ENCODE peak calls at places on chromosomes 16 and 17, in seven cellular contexts. C is heart right ventricle, M is transverse colon, S is lung, A is WTC11, J is AG04450, O is MM.1S. N is an unnamed sample.

GRCh38 chr16:88761143-88761534 is 23.9 kb downstream of the PIEZO1 start:
- DNase-seq in C (no peak), J (no peak), S (no peak), A (no peak), O (no peak), M (no peak), N (no peak)

GRCh38 chr17:9470171-9470570 is 105.4 kb downstream of the STX8 start:
- DNase-seq in C (no peak), S (no peak), M (no peak), A (no peak), J (no peak), O (peak; percentile 26), N (peak; percentile 40)

GRCh38 chr16:89038811-89039735 is 54.6 kb upstream of the ACSF3 start:
- DNase-seq in S (no peak), M (no peak), A (no peak), O (no peak), C (peak; percentile 7), J (no peak), N (no peak)

GRCh38 chr17:13228225-13228624 is 210.4 kb upstream of the ELAC2 start:
- DNase-seq in J (no peak), S (no peak), M (no peak), O (no peak), C (no peak), A (no peak), N (no peak)

GRCh38 chr17:59779521-59779920 is 72.1 kb downstream of the VMP1 start:
- DNase-seq in S (no peak), C (no peak), J (no peak), O (no peak), A (no peak), M (no peak), N (no peak)

GRCh38 chr17:19546289-19547065 is 12.8 kb downstream of the SLC47A1 start:
- DNase-seq in J (no peak), C (peak; percentile 33), A (peak; percentile 23), M (peak; percentile 55), O (peak; percentile 37), S (peak; percentile 37), N (no peak)

GRCh38 chr17:60604686-60605334 is 4.8 kb downstream of the PPM1D start:
- DNase-seq in J (no peak), S (no peak), M (no peak), O (no peak), A (no peak), C (no peak), N (no peak)

GRCh38 chr17:67434061-67434525 is 57.0 kb downstream of the PITPNC1 start:
- DNase-seq in S (peak; percentile 36), A (no peak), C (peak; percentile 31), J (no peak), O (no peak), M (peak; percentile 33), N (peak; percentile 43)

GRCh38 chr17:30095507-30096244 is 20.9 kb upstream of the NSRP1 start:
- DNase-seq in S (no peak), A (no peak), M (no peak), C (no peak), J (peak; percentile 61), O (peak; percentile 43), N (no peak)

GRCh38 chr16:35255816-35256215 is 1796.4 kb downstream of the TP53TG3F start:
- DNase-seq in O (no peak), M (no peak), A (no peak), S (no peak), J (no peak), C (no peak), N (no peak)

GRCh38 chr16:3035972-3036725 is 595 bp downstream of the BICDL2 start:
- DNase-seq in J (no peak), S (no peak), M (peak; percentile 72), C (no peak), O (no peak), A (peak; percentile 42), N (no peak)

GRCh38 chr17:2050246-2050866 is 4.5 kb upstream of the HIC1 start:
- DNase-seq in S (no peak), M (peak; percentile 68), J (no peak), A (peak; percentile 68), C (peak; percentile 72), O (peak; percentile 64), N (peak; percentile 80)

GRCh38 chr16:21603920-21604319 is 4.5 kb downstream of the METTL9 start:
- DNase-seq in O (no peak), S (no peak), J (no peak), C (no peak), A (no peak), M (no peak), N (no peak)

GRCh38 chr17:3539881-3540540 is 17.6 kb downstream of the TRPV3 start:
- DNase-seq in S (no peak), C (no peak), J (no peak), O (no peak), A (no peak), M (no peak), N (no peak)

GRCh38 chr16:69443809-69444611 is 19.6 kb downstream of the CYB5B start:
- DNase-seq in S (no peak), O (no peak), C (no peak), A (no peak), J (no peak), M (peak; percentile 27), N (no peak)

GRCh38 chr16:87505834-87506233 is 13.0 kb upstream of the ZCCHC14 start:
- DNase-seq in C (no peak), M (no peak), S (no peak), A (no peak), J (no peak), O (no peak), N (no peak)

GRCh38 chr16:53041196-53041977 is 11.3 kb downstream of the CHD9NB start:
- DNase-seq in M (peak; percentile 33), C (peak; percentile 90), O (no peak), A (peak; percentile 31), S (no peak), J (no peak), N (no peak)

GRCh38 chr16:86410529-86410928 is 99.8 kb upstream of the FOXF1 start:
- DNase-seq in M (no peak), S (no peak), O (no peak), C (no peak), A (no peak), J (no peak), N (no peak)

GRCh38 chr17:78896091-78896833 is 6.7 kb downstream of the CEP295NL start:
- DNase-seq in M (no peak), J (no peak), S (no peak), C (no peak), A (no peak), O (no peak), N (no peak)

GRCh38 chr16:78252757-78253156 is 153.3 kb downstream of the WWOX start:
- DNase-seq in O (no peak), S (no peak), C (no peak), A (no peak), J (no peak), M (no peak), N (no peak)

GRCh38 chr17:67605259-67605912 is 112.3 kb upstream of the NOL11 start:
- DNase-seq in S (no peak), J (no peak), C (peak; percentile 73), A (no peak), O (no peak), M (no peak), N (no peak)

GRCh38 chr17:21164226-21165019 is 37.7 kb downstream of the DHRS7B start:
- DNase-seq in C (no peak), J (no peak), S (no peak), M (no peak), O (no peak), A (no peak), N (no peak)

GRCh38 chr17:17929655-17930380 is 42.4 kb downstream of the TOM1L2 start:
- DNase-seq in A (no peak), C (no peak), O (no peak), S (no peak), J (no peak), M (no peak), N (no peak)

GRCh38 chr16:74627506-74628220 is 20.7 kb upstream of the GLG1 start:
- DNase-seq in A (no peak), O (no peak), M (no peak), S (no peak), C (no peak), J (no peak), N (no peak)

GRCh38 chr17:77556408-77557068 is 402.0 kb upstream of the TNRC6C start:
- DNase-seq in C (no peak), J (no peak), A (no peak), M (no peak), O (no peak), S (no peak), N (no peak)

GRCh38 chr17:77002103-77003045 is 134.2 kb downstream of the MGAT5B start:
- DNase-seq in M (no peak), S (no peak), J (peak; percentile 49), A (no peak), O (no peak), C (no peak), N (no peak)

GRCh38 chr16:3734084-3734757 is 16.9 kb upstream of the TRAP1 start:
- DNase-seq in O (no peak), C (no peak), J (no peak), S (no peak), M (no peak), A (no peak), N (no peak)

GRCh38 chr16:19842758-19843157 is 41.9 kb downstream of the GPRC5B start:
- DNase-seq in S (no peak), J (no peak), O (no peak), M (no peak), A (no peak), C (no peak), N (no peak)

GRCh38 chr17:74455025-74455585 is 11.3 kb upstream of the CD300A start:
- DNase-seq in A (no peak), J (no peak), C (peak; percentile 36), O (no peak), M (peak; percentile 57), S (no peak), N (no peak)

GRCh38 chr17:49327835-49328784 is 33.9 kb downstream of the ZNF652 start:
- DNase-seq in O (no peak), S (no peak), J (no peak), C (no peak), A (no peak), M (no peak), N (no peak)

GRCh38 chr17:41620583-41621434 is 3.6 kb downstream of the KRT17 start:
- DNase-seq in C (no peak), M (no peak), S (no peak), J (no peak), A (no peak), O (no peak), N (no peak)
- TF ChIP-seq CTCF in C (no peak), M (no peak), S (no peak), J (no peak), A (no peak), O (peak; percentile 17), N (no peak)

GRCh38 chr17:6648181-6648580 is 3.2 kb downstream of the MED31 start:
- DNase-seq in A (no peak), S (no peak), C (no peak), J (no peak), M (no peak), O (peak; percentile 19), N (no peak)
- TF ChIP-seq CTCF in A (no peak), S (no peak), C (no peak), J (no peak), M (peak; percentile 24), O (peak; percentile 46), N (peak; percentile 27)

GRCh38 chr17:916315-916714 is 63.3 kb downstream of the NXN start:
- DNase-seq in J (no peak), O (no peak), A (no peak), M (no peak), C (no peak), S (no peak), N (no peak)
- TF ChIP-seq CTCF in J (peak; percentile 18), O (no peak), A (no peak), M (no peak), C (no peak), S (no peak), N (no peak)

GRCh38 chr17:70808596-70808995 is 639.3 kb downstream of the KCNJ2 start:
- DNase-seq in M (no peak), A (no peak), O (no peak), C (no peak), S (no peak), J (no peak), N (no peak)
- TF ChIP-seq CTCF in M (peak; percentile 11), A (peak; percentile 42), O (peak; percentile 18), C (no peak), S (no peak), J (no peak), N (no peak)

N was measured in GM13976.